ENCODE peak calls at places on chromosomes 13 and 19, in nine cellular contexts. O is pancreas, A is hepatocyte, B is breast epithelium, J is brain microvascular endothelial cell, M is tibial nerve, H is Caco-2, L is esophagus squamous epithelium, P is cardiac muscle cell. U is an unnamed sample.

GRCh38 chr19:48772503-48772953 is 17.2 kb downstream of the FGF21 start:
- DNase-seq in A (no peak), P (no peak), O (peak; percentile 84), M (no peak), J (no peak), L (no peak), B (peak; percentile 64), H (no peak), U (no peak)

GRCh38 chr19:6482343-6482686 is 728 bp upstream of the DENND1C start:
- DNase-seq in P (no peak), H (no peak), J (no peak), B (no peak), L (no peak), O (no peak), M (no peak), A (no peak), U (no peak)

GRCh38 chr19:42288881-42289555 is 12.9 kb upstream of the PRR19 start:
- DNase-seq in M (no peak), H (no peak), A (no peak), O (no peak), B (no peak), L (no peak), J (no peak), P (no peak), U (no peak)

GRCh38 chr13:33279898-33280549 is 5.5 kb downstream of the STARD13 start:
- DNase-seq in P (peak; percentile 50), L (no peak), H (peak; percentile 46), A (peak; percentile 50), J (peak; percentile 71), B (no peak), O (no peak), M (no peak), U (no peak)

GRCh38 chr19:33520844-33521479 is 629 bp downstream of the PEPD start:
- DNase-seq in B (no peak), O (no peak), H (peak; percentile 65), P (peak; percentile 2), M (no peak), A (peak; percentile 46), L (no peak), J (no peak), U (peak; percentile 37)

GRCh38 chr19:39014037-39014436 is 18.3 kb downstream of the FBXO27 start:
- DNase-seq in J (no peak), A (no peak), B (no peak), P (no peak), H (no peak), L (no peak), O (no peak), M (no peak), U (no peak)

GRCh38 chr13:26923824-26924605 is 163.4 kb upstream of the GPR12 start:
- DNase-seq in B (no peak), O (no peak), M (no peak), A (peak; percentile 30), H (no peak), L (no peak), P (peak; percentile 96), J (peak; percentile 49), U (no peak)

GRCh38 chr19:18168673-18169381 is 4.8 kb upstream of the IFI30 start:
- DNase-seq in J (no peak), P (no peak), M (no peak), A (peak; percentile 6), H (no peak), O (no peak), B (no peak), L (no peak), U (peak; percentile 62)

GRCh38 chr13:112113355-112113754 is 46.4 kb downstream of the SOX1 start:
- DNase-seq in L (no peak), A (peak; percentile 46), O (no peak), H (no peak), P (no peak), J (no peak), M (no peak), B (no peak), U (no peak)
- H3K27me3 ChIP-seq in L (peaks cover 95% of the 10 kb centered on the region), A (peaks cover 45% of the 10 kb centered on the region), O (no peaks in the 10 kb centered on the region), H (peaks cover 4% of the 10 kb centered on the region), P (peaks cover 89% of the 10 kb centered on the region), J (no peaks in the 10 kb centered on the region), M (no peaks in the 10 kb centered on the region), B (no peaks in the 10 kb centered on the region), U (peaks cover 8% of the 10 kb centered on the region)

DNA sequence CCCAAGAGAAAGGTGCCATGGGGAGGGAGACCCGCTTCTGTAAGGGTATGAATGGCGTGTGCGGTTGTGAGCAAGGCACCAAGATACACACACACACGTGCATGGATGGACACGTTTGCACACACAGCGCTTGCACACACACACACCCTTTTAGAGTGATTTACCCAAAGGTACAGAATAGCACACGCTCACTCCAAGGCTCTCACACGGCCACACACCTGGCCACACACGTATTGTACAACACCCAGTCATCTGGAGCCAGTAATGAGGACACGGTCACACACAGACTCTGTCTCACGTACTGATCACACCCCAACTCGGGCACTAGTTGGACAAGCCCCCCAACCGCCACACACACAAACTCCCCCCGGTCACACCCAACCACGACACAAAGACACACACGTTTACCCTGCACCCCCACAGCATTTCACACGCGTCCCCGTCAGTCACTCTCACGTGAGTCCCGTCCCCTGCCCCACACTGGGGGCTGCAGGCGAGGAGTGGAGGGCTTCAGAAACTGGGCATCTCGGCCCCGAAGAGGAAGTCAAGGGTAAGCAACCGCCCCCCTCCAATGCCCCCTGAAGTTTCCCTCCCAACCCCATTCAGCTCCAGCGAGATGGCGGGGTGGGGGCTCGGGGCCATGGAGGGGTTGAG is 779 bp downstream of the OLFM2 start:
- DNase-seq in B (no peak), L (no peak), A (peak; percentile 23), H (no peak), J (no peak), M (no peak), O (peak; percentile 34), P (no peak), U (no peak)
- H3K4me3 ChIP-seq in B (peak overlapping the region; percentile 58), L (peak overlapping the region; percentile 38), A (peak overlapping the region; percentile 83), H (peak overlapping the region; percentile 46), J (peak overlapping the region; percentile 15), M (peak overlapping the region; percentile 16), O (peak overlapping the region; percentile 24), P (peak overlapping the region; percentile 88), U (peak overlapping the region; percentile 70)

DNA sequence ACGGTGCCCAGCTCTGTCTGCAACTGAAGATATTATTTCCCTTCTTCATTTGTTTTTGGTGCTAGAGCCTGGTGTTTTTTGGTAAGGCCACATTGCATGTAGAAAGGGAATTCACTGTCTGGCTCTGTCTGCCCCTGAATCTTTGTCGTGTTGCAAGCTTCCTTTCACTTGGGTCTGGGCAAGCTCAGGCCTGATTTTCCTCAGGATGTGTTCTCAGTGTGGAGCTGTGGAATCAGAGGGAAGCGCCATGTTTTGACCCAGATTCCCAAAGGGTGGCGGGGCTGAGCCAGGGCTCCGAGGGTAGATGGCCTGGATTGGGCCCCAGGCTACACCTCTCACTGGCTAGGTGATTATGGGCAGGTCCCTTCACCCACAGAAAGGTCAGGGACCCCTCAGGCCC is 8.6 kb downstream of the PRKCSH start:
- DNase-seq in A (no peak), B (no peak), J (no peak), O (no peak), P (no peak), L (no peak), H (no peak), M (no peak), U (no peak)
- H3K36me3 ChIP-seq in A (no peaks in the 10 kb centered on the region), B (peaks cover 17% of the 10 kb centered on the region), J (peaks cover 70% of the 10 kb centered on the region), O (no peaks in the 10 kb centered on the region), P (peaks cover 8% of the 10 kb centered on the region), L (peaks cover 59% of the 10 kb centered on the region), H (peaks cover 2% of the 10 kb centered on the region), M (peaks cover 13% of the 10 kb centered on the region), U (peaks cover 26% of the 10 kb centered on the region)

DNA sequence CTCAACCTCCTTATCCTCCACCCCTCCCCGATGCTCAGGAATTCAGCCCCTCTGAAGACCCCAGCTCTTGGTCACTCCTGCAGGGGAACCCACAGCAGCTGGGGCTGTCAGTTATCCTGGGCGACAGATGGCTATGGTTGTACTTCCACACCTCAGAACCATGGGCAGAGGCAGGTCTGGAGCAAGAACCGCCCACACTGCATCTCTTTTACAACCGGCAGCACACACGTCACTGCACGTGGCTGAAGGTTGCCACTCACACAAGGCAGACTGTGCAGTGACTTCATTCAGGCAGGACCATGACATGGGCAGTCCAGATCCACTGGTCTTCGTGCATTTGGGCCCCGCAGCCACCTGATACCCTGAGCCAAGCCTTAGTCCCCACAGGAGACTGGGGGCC is 21.5 kb upstream of the SDHAF1 start:
- DNase-seq in A (no peak), J (no peak), P (no peak), L (no peak), O (no peak), M (no peak), B (no peak), H (peak; percentile 15), U (no peak)
- H3K27me3 ChIP-seq in A (no peaks in the 10 kb centered on the region), J (no peaks in the 10 kb centered on the region), P (no peaks in the 10 kb centered on the region), L (peaks cover 44% of the 10 kb centered on the region), O (no peaks in the 10 kb centered on the region), M (no peaks in the 10 kb centered on the region), B (no peaks in the 10 kb centered on the region), H (no peaks in the 10 kb centered on the region), U (no peaks in the 10 kb centered on the region)

GRCh38 chr19:11539495-11540365 is 1.1 kb downstream of the CNN1 start:
- DNase-seq in P (peak; percentile 55), A (peak; percentile 64), M (no peak), B (no peak), J (peak; percentile 28), L (no peak), O (no peak), H (no peak), U (peak; percentile 94)
- H3K4me3 ChIP-seq in P (peak overlapping the region; percentile 19), A (peak overlapping the region; percentile 49), M (no peak overlapping the region), B (peak overlapping the region; percentile 57), J (peak overlapping the region; percentile 36), L (peak overlapping the region; percentile 48), O (no peak overlapping the region), H (peak overlapping the region; percentile 27), U (peak overlapping the region; percentile 38)

GRCh38 chr19:40286235-40286530 is 1.0 kb upstream of the AKT2 start:
- DNase-seq in H (no peak), A (no peak), P (no peak), L (no peak), B (no peak), J (no peak), M (no peak), O (no peak), U (no peak)

GRCh38 chr19:40285353-40286234 is 449 bp upstream of the AKT2 start:
- DNase-seq in M (peak; percentile 96), L (peak; percentile 91), H (peak; percentile 99), A (peak; percentile 100), J (peak; percentile 99), B (peak; percentile 97), O (peak; percentile 98), P (peak; percentile 100), U (peak; percentile 95)

GRCh38 chr19:40283414-40284250 is 1.5 kb downstream of the AKT2 start:
- DNase-seq in A (peak; percentile 38), P (no peak), L (no peak), H (no peak), O (peak; percentile 70), M (no peak), J (no peak), B (no peak), U (no peak)

GRCh38 chr19:40284251-40284500 is 969 bp downstream of the AKT2 start:
- DNase-seq in P (no peak), B (no peak), H (no peak), M (no peak), A (no peak), J (no peak), L (no peak), O (no peak), U (no peak)

GRCh38 chr19:40284501-40285352 is at the start of gene AKT2:
- DNase-seq in A (peak; percentile 89), O (peak; percentile 84), J (peak; percentile 3), L (no peak), P (peak; percentile 66), M (no peak), H (peak; percentile 91), B (peak; percentile 60), U (peak; percentile 99)
- H3K36me3 ChIP-seq in A (no peaks in the 10 kb centered on the region), O (no peaks in the 10 kb centered on the region), J (no peaks in the 10 kb centered on the region), L (no peaks in the 10 kb centered on the region), P (no peaks in the 10 kb centered on the region), M (no peaks in the 10 kb centered on the region), H (no peaks in the 10 kb centered on the region), B (no peaks in the 10 kb centered on the region), U (no peaks in the 10 kb centered on the region)